ENCODE peak calls at places on chromosomes 12 and 14, in ten cellular contexts. U, A, V, E, G, L, D, T, X and K are unnamed samples.
A peak's percentile ranks its signal among the peaks of the same experiment; 100 is the strongest.

GRCh38 chr12:61781021-61781581 is 479.1 kb upstream of the USP15 start:
- DNase-seq in U (no peak), A (peak; percentile 27), V (no peak), E (no peak), G (no peak), L (no peak), D (no peak), T (no peak), X (no peak), K (no peak)

GRCh38 chr14:92480856-92481255 is 32.7 kb upstream of the RIN3 start:
- DNase-seq in U (no peak), A (no peak), V (no peak), E (no peak), G (no peak), L (no peak), D (no peak), T (no peak), X (no peak), K (no peak)

GRCh38 chr12:531951-532585 is 72.3 kb downstream of the B4GALNT3 start:
- DNase-seq in U (peak; percentile 63), A (no peak), V (no peak), E (no peak), G (no peak), L (no peak), D (no peak), T (no peak), X (no peak), K (no peak)

GRCh38 chr14:90061849-90062794 is at the start of gene KCNK13:
- DNase-seq in U (no peak), A (peak; percentile 39), V (peak; percentile 25), E (no peak), G (no peak), L (peak; percentile 8), D (peak; percentile 19), T (peak; percentile 88), X (no peak), K (peak; percentile 46)

GRCh38 chr14:29536886-29537511 is 390.6 kb downstream of the PRKD1 start:
- DNase-seq in U (no peak), A (no peak), V (no peak), E (no peak), G (no peak), L (no peak), D (no peak), T (peak; percentile 1), X (no peak), K (peak; percentile 5)

GRCh38 chr12:6944381-6945186 is 762 bp downstream of the C12orf57 start:
- DNase-seq in U (peak; percentile 75), A (peak; percentile 86), V (peak; percentile 74), E (peak; percentile 77), G (peak; percentile 89), L (peak; percentile 61), D (peak; percentile 93), T (peak; percentile 82), X (peak; percentile 89), K (peak; percentile 93)

GRCh38 chr12:254912-255311 is 7.7 kb downstream of the SLC6A13 start:
- DNase-seq in U (no peak), A (no peak), V (no peak), E (no peak), G (no peak), L (no peak), D (no peak), T (no peak), X (no peak), K (no peak)

GRCh38 chr14:70061108-70061507 is 127.6 kb downstream of the SLC8A3 start:
- DNase-seq in U (peak; percentile 54), A (no peak), V (no peak), E (no peak), G (no peak), L (no peak), D (no peak), T (no peak), X (no peak), K (no peak)

GRCh38 chr12:106682594-106683234 is 91.8 kb upstream of the RIC8B start:
- DNase-seq in U (peak; percentile 7), A (no peak), V (no peak), E (no peak), G (no peak), L (no peak), D (peak; percentile 8), T (peak; percentile 4), X (peak; percentile 16), K (no peak)

GRCh38 chr14:101733211-101733610 is 28.3 kb upstream of the PPP2R5C start:
- DNase-seq in U (peak; percentile 46), A (no peak), V (no peak), E (no peak), G (peak; percentile 27), L (no peak), D (no peak), T (no peak), X (peak; percentile 21), K (no peak)

GRCh38 chr12:53251477-53252348 is 16.4 kb upstream of the ESPL1 start:
- DNase-seq in U (peak; percentile 30), A (peak; percentile 75), V (peak; percentile 91), E (peak; percentile 46), G (peak; percentile 79), L (peak; percentile 58), D (peak; percentile 90), T (peak; percentile 61), X (peak; percentile 48), K (peak; percentile 95)